ENCODE peak calls at places on chromosome X, in four cellular contexts. Q is GM20000; K is effector CD4-positive, alpha-beta T cell; G is endothelial cell. B is an unnamed sample.

GRCh38 chrX:103783971-103784370 is 7.3 kb downstream of the PLP1 start:
- DNase-seq in K (no peak), G (no peak), Q (no peak), B (no peak)

GRCh38 chrX:3244203-3244743 is 102.2 kb downstream of the MXRA5 start:
- DNase-seq in G (no peak), Q (no peak), K (no peak), B (no peak)

GRCh38 chrX:8272846-8273245 is 101.8 kb upstream of the VCX2 start:
- DNase-seq in G (no peak), K (no peak), Q (no peak), B (no peak)

GRCh38 chrX:48896611-48897011 is 957 bp downstream of the TIMM17B start:
- DNase-seq in K (no peak), G (no peak), Q (no peak), B (no peak)

GRCh38 chrX:101415180-101416130 is 7.4 kb downstream of the HNRNPH2 start:
- DNase-seq in K (peak; percentile 34), Q (peak; percentile 36), G (peak; percentile 37), B (peak; percentile 20)

GRCh38 chrX:122512561-122513072 is 671.5 kb upstream of the GRIA3 start:
- DNase-seq in K (no peak), Q (no peak), G (no peak), B (no peak)

GRCh38 chrX:9340619-9341304 is 124.1 kb upstream of the TBL1X start:
- DNase-seq in G (no peak), K (peak; percentile 43), Q (peak; percentile 34), B (peak; percentile 41)

GRCh38 chrX:71143508-71143907 is 1.1 kb upstream of the NLGN3 start:
- DNase-seq in Q (no peak), G (no peak), K (no peak), B (no peak)

GRCh38 chrX:78650906-78651437 is 8.2 kb downstream of the RTL3 start:
- DNase-seq in G (no peak), Q (no peak), K (no peak), B (no peak)

GRCh38 chrX:38890963-38891362 is 89.7 kb downstream of the MID1IP1 start:
- DNase-seq in Q (no peak), G (no peak), K (no peak), B (no peak)

GRCh38 chrX:10579753-10580060 is 40.7 kb downstream of the MID1 start:
- DNase-seq in G (no peak), K (no peak), Q (no peak), B (no peak)

GRCh38 chrX:132858018-132858417 is 100.4 kb downstream of the HS6ST2 start:
- DNase-seq in Q (no peak), G (no peak), K (no peak), B (no peak)

GRCh38 chrX:115449742-115450141 is 111.2 kb upstream of the PLS3 start:
- DNase-seq in G (no peak), Q (no peak), K (no peak), B (no peak)

GRCh38 chrX:21004835-21005234 is 369.4 kb upstream of the CNKSR2 start:
- DNase-seq in Q (no peak), G (no peak), K (no peak), B (no peak)

GRCh38 chrX:139192386-139192961 is 338.1 kb upstream of the F9 start:
- DNase-seq in K (no peak), G (no peak), Q (no peak), B (no peak)

GRCh38 chrX:40996886-40997530 is 88.2 kb upstream of the USP9X start:
- DNase-seq in G (no peak), Q (peak; percentile 8), K (no peak), B (no peak)

GRCh38 chrX:123481908-123482873 is 250.7 kb downstream of the THOC2 start:
- DNase-seq in K (no peak), Q (no peak), G (no peak), B (no peak)

GRCh38 chrX:53356186-53356585 is 66.3 kb downstream of the SMC1A start:
- DNase-seq in G (no peak), Q (no peak), K (no peak), B (no peak)